ENCODE peak calls at places on chromosomes 2 and 18, in seven cellular contexts. I, S, F, D, Q, J and G are unnamed samples.

GRCh38 chr2:17752892-17753802 is 463 bp downstream of the SMC6 start:
- DNase-seq in I (peak; percentile 66), S (peak; percentile 78), F (no peak), D (no peak), Q (peak; percentile 48), J (peak; percentile 70), G (peak; percentile 42)

GRCh38 chr2:39050109-39050508 is 70.7 kb downstream of the SOS1 start:
- DNase-seq in I (no peak), S (no peak), F (no peak), D (no peak), Q (no peak), J (no peak), G (no peak)

GRCh38 chr2:64865073-64865830 is 123.9 kb upstream of the SLC1A4 start:
- DNase-seq in I (peak; percentile 84), S (peak; percentile 69), F (peak; percentile 79), D (peak; percentile 51), Q (peak; percentile 67), J (peak; percentile 73), G (peak; percentile 81)

GRCh38 chr2:9578475-9579235 is 23.0 kb upstream of the ADAM17 start:
- DNase-seq in I (no peak), S (no peak), F (no peak), D (no peak), Q (no peak), J (no peak), G (no peak)

GRCh38 chr2:126891681-126892500 is 6.8 kb upstream of the TEX51 start:
- DNase-seq in I (no peak), S (no peak), F (no peak), D (no peak), Q (no peak), J (no peak), G (no peak)

GRCh38 chr2:45681675-45682074 is 30.2 kb downstream of the PRKCE start:
- DNase-seq in I (no peak), S (peak; percentile 10), F (no peak), D (no peak), Q (no peak), J (no peak), G (peak; percentile 88)

GRCh38 chr2:149743842-149744468 is 156.4 kb upstream of the MMADHC start:
- DNase-seq in I (no peak), S (no peak), F (no peak), D (no peak), Q (no peak), J (no peak), G (peak; percentile 96)

GRCh38 chr18:28735731-28736130 is 558.8 kb upstream of the CDH2 start:
- DNase-seq in I (no peak), S (no peak), F (no peak), D (no peak), Q (no peak), J (no peak), G (peak; percentile 84)

GRCh38 chr18:21272016-21272582 is 30.1 kb downstream of the GREB1L start:
- DNase-seq in I (no peak), S (peak; percentile 8), F (no peak), D (no peak), Q (no peak), J (no peak), G (no peak)

GRCh38 chr2:37561615-37562569 is 109.5 kb downstream of the CDC42EP3 start:
- DNase-seq in I (no peak), S (peak; percentile 82), F (no peak), D (no peak), Q (no peak), J (peak; percentile 24), G (peak; percentile 71)

GRCh38 chr2:69149631-69150215 is 136.7 kb downstream of the ANTXR1 start:
- DNase-seq in I (peak; percentile 84), S (no peak), F (peak; percentile 71), D (no peak), Q (no peak), J (peak; percentile 78), G (peak; percentile 81)
- H3K4me3 ChIP-seq in I (no peak overlapping the region), S (no peak overlapping the region), F (no peak overlapping the region), D (no peak overlapping the region), Q (no peak overlapping the region), J (no peak overlapping the region), G (no peak overlapping the region)

DNA sequence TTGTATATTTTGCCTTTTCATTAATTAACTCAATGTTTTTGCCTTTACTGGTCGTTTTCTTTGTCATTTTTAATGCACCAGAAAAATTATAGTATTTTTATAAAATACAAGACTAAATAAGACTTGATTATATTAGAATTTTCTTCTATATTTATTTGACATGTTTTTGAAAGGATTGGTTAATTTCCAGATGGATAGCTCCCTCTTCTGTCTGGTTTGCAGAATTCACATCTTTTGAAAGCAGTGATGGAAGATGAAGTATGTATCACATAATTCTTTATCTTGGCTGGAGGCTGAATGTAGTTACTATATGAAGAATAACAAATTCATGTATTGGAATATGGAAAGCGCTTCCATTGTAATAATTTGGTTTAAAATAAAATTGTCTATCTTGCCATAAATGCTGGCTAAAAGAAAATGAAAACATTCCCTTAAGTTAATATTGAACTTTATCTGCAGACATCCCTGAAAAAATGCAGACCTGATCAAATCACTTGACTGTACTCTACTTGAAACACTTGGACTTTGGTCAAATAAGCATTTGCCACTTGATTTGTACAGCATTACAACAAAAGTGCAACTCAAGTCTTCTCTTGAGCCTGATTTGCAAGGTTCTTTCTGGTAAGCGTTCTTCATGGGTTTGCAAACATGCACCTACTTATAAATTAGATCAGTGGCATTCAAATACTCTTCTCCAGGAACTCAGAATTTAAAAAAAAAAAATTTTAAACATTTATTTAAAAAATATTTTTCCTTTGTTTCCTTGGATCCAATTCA is 86.4 kb upstream of the EFEMP1 start:
- DNase-seq in I (no peak), S (peak; percentile 26), F (no peak), D (no peak), Q (no peak), J (peak; percentile 49), G (peak; percentile 60)
- TF ChIP-seq CTCF in I (peak; percentile 32), S (peak; percentile 22), F (peak; percentile 38), D (peak; percentile 75), Q (peak; percentile 37), J (peak; percentile 64), G (peak; percentile 88)

DNA sequence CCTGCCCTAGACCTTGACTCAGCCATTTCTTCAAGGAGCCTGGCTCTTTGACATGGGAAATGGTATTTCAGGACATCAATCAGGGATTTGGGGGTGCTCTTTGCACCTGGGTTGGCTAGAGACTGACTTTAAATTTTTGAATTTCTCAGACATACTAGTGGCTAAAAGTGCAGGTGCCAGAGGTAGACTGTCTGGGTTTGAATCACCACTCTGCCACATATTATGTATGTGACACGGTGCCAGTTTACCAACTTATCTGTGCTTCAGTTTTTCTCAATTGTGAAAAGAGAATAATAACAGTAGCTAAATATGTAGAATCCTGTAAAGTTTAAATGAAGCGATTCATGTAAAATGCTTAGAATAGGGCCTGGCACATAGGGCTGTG is 49.2 kb upstream of the RTN4 start:
- DNase-seq in I (no peak), S (no peak), F (no peak), D (no peak), Q (no peak), J (no peak), G (no peak)
- H3K4me3 ChIP-seq in I (no peak overlapping the region), S (no peak overlapping the region), F (no peak overlapping the region), D (no peak overlapping the region), Q (no peak overlapping the region), J (no peak overlapping the region), G (no peak overlapping the region)

DNA sequence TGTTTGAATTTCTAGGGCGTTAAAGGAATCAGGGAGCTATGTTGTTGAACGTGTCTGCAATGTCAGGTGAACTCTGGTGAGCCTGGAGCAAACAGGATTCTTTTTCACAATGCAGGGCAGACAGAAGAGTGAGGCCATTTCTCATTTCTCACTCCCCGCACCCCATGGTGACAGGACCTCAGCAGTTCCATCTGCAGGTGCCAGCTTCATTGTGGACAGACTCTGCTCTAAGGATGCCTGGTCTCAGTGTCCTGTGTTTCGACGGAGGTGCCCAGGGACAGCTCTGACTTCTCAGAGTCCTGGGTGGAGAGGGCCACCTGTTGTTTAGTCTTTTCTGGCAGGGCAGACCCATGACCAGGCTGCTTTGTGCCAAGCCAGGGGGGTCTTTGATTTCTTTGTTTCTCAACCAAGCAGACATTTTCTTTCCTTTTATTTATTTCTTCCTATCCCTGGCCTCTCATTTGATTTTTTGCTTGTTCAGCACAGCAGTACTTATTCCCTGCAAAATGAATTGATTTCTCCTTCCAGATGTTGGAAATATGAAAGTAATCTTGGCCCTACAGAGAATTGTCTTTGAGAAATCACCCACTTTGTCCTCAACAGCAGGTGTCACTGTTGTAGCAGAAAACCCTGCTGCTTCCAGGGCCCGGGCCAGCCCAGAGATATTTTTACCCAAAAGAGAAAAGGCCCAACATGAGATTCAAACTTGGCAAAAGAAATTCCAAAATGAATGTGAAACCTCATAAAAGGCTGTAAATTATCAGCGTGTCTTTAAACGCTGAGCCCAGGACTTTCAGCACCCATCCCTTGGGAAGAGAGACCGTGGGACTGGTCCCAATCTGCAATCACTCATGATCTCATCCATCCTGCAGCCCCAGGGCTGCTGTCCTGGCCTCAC is 201.6 kb downstream of the RNF144A start:
- DNase-seq in I (no peak), S (peak; percentile 36), F (peak; percentile 55), D (peak; percentile 59), Q (no peak), J (peak; percentile 61), G (peak; percentile 44)
- TF ChIP-seq CTCF in I (peak; percentile 16), S (peak; percentile 44), F (peak; percentile 23), D (peak; percentile 52), Q (no peak), J (peak; percentile 77), G (peak; percentile 72)

DNA sequence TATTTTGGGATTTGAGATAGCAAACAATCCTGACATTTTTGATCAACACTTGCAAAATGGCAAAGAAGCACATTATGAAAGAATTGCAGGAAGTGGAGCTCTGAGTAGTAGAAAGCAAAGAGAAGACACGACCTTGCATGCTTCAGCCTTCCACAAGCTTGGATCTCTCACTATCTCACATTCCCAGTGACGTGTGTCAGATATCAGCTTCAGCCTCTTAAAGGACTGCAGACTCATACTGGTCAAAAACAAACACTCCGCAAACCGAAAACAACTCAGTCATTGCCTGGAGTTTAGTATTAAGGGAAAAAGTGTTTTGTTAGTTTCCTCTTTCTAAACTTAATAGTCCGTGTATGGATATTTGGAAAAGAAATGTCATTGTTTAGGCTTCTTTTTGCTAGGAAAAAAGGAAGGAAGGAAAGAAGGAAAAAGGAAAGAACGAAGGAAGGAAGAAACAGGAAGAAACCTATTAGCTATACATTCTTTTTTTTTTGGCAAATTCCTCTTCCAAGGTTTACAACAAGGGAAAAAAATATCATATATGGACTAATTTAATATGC is 32.6 kb upstream of the SLC40A1 start:
- DNase-seq in I (no peak), S (no peak), F (no peak), D (no peak), Q (no peak), J (no peak), G (peak; percentile 71)
- H3K4me3 ChIP-seq in I (no peak overlapping the region), S (no peak overlapping the region), F (peak overlapping the region; percentile 62), D (peak overlapping the region; percentile 29), Q (no peak overlapping the region), J (no peak overlapping the region), G (peak overlapping the region; percentile 16)

GRCh38 chr2:60818272-60818671 is 62.2 kb downstream of the PAPOLG start:
- DNase-seq in I (no peak), S (peak; percentile 42), F (no peak), D (no peak), Q (peak; percentile 53), J (no peak), G (no peak)
- TF ChIP-seq CTCF in I (no peak), S (peak; percentile 9), F (no peak), D (no peak), Q (no peak), J (peak; percentile 50), G (no peak)